ENCODE peak calls at places on chromosomes 3 and 15, in five cellular contexts. T is SW480, A is T-helper 2 cell, E is activated T-cell treated with anti-CD3 and anti-CD28 coated beads for 48 hours, Z is AML-193. F is an unnamed sample.

GRCh38 chr3:190504354-190505125 is 9.3 kb upstream of the IL1RAP start:
- DNase-seq in E (no peak), Z (peak), A (no peak), T (peak), F (no peak)

GRCh38 chr15:39075756-39076341 is 505.0 kb upstream of the THBS1 start:
- DNase-seq in E (no peak), Z (no peak), T (no peak), A (no peak), F (no peak)

GRCh38 chr15:83288381-83288801 is 3.9 kb upstream of the BNC1 start:
- DNase-seq in T (peak), Z (no peak), E (no peak), A (no peak), F (no peak)

GRCh38 chr3:161503271-161503670 is 6.7 kb downstream of the OTOL1 start:
- DNase-seq in Z (no peak), A (no peak), E (no peak), T (no peak), F (no peak)

GRCh38 chr15:77067691-77068367 is 3.1 kb downstream of the TSPAN3 start:
- DNase-seq in T (no peak), Z (no peak), A (no peak), E (no peak), F (peak)

GRCh38 chr3:157888040-157888439 is 218.2 kb downstream of the SHOX2 start:
- DNase-seq in T (no peak), A (no peak), E (no peak), Z (no peak), F (no peak)

GRCh38 chr3:13823692-13824091 is 56.2 kb downstream of the WNT7A start:
- DNase-seq in E (no peak), A (no peak), Z (no peak), T (no peak), F (no peak)

GRCh38 chr3:129822679-129823078 is 70.8 kb downstream of the TMCC1 start:
- DNase-seq in E (no peak), T (no peak), Z (peak), A (no peak), F (no peak)

GRCh38 chr15:35736150-35736549 is 190.2 kb upstream of the DPH6 start:
- DNase-seq in T (no peak), A (no peak), Z (no peak), E (no peak), F (no peak)

GRCh38 chr15:67173786-67174185 is 80.7 kb downstream of the AAGAB start:
- DNase-seq in Z (no peak), T (no peak), E (no peak), A (no peak), F (no peak)

GRCh38 chr3:71537211-71537611 is 46.3 kb downstream of the FOXP1 start:
- DNase-seq in A (no peak), T (no peak), Z (no peak), E (no peak), F (no peak)

GRCh38 chr15:85778107-85778776 is 16.5 kb downstream of the KLHL25 start:
- DNase-seq in T (no peak), E (no peak), A (no peak), Z (no peak), F (peak)

GRCh38 chr3:175695251-175695650 is 836.1 kb downstream of the NAALADL2 start:
- DNase-seq in Z (no peak), A (no peak), E (no peak), T (no peak), F (no peak)

GRCh38 chr3:191412764-191413163 is 48.2 kb upstream of the PYDC2 start:
- DNase-seq in Z (no peak), T (no peak), A (no peak), E (no peak), F (peak)

GRCh38 chr3:39937315-39937714 is 127.9 kb downstream of the MYRIP start:
- DNase-seq in Z (no peak), T (peak), E (no peak), A (no peak), F (no peak)

GRCh38 chr15:71627604-71628003 is 182.8 kb upstream of the NR2E3 start:
- DNase-seq in Z (no peak), T (no peak), E (no peak), A (no peak), F (no peak)

GRCh38 chr3:61928776-61929175 is 367.4 kb downstream of the PTPRG start:
- DNase-seq in E (no peak), T (no peak), Z (no peak), A (no peak), F (no peak)

GRCh38 chr3:24494616-24495333 is at the start of gene THRB:
- DNase-seq in E (no peak), Z (no peak), T (peak), A (peak), F (peak)

GRCh38 chr15:39283531-39283930 is 297.3 kb upstream of the THBS1 start:
- DNase-seq in E (no peak), A (no peak), T (no peak), Z (no peak), F (no peak)

GRCh38 chr3:70312336-70312735 is at the start of gene MDFIC2:
- DNase-seq in A (no peak), E (no peak), Z (no peak), T (no peak), F (no peak)

GRCh38 chr15:75229191-75230015 is 27.7 kb downstream of the C15orf39 start:
- DNase-seq in T (no peak), Z (no peak), E (no peak), A (no peak), F (no peak)

GRCh38 chr3:76063019-76063418 is 277.7 kb upstream of the ZNF717 start:
- DNase-seq in E (no peak), Z (no peak), A (no peak), T (peak), F (peak)

GRCh38 chr15:52208306-52208946 is 17.2 kb upstream of the GNB5 start:
- DNase-seq in T (peak), Z (peak), A (peak), E (peak), F (peak)

GRCh38 chr15:29822685-29823459 is 604 bp upstream of the TJP1 start:
- DNase-seq in E (no peak), T (peak), A (no peak), Z (no peak), F (no peak)

GRCh38 chr3:73681610-73682009 is 56.9 kb upstream of the PDZRN3 start:
- DNase-seq in T (no peak), E (no peak), A (no peak), Z (no peak), F (no peak)

GRCh38 chr15:49079340-49080039 is 33.2 kb upstream of the SECISBP2L start:
- DNase-seq in E (no peak), A (no peak), Z (no peak), T (no peak), F (peak)

GRCh38 chr3:116614795-116615362 is 94.7 kb upstream of the TUSC7 start:
- DNase-seq in E (no peak), A (no peak), T (peak), Z (peak), F (peak)

GRCh38 chr3:111864821-111865656 is 6.0 kb downstream of the PHLDB2 start:
- DNase-seq in T (no peak), A (no peak), E (no peak), Z (no peak), F (no peak)

GRCh38 chr3:130658666-130659065 is 88.0 kb downstream of the PIK3R4 start:
- DNase-seq in Z (no peak), E (no peak), T (no peak), A (no peak), F (no peak)

GRCh38 chr3:114827495-114827894 is 319.6 kb downstream of the ZBTB20 start:
- DNase-seq in E (no peak), Z (peak), T (peak), A (peak), F (peak)

GRCh38 chr15:76337739-76338554 is 1.4 kb downstream of the ISL2 start:
- DNase-seq in A (peak), E (peak), T (peak), Z (no peak), F (no peak)

GRCh38 chr3:53709256-53709655 is 137.0 kb downstream of the CHDH start:
- DNase-seq in Z (no peak), A (no peak), E (no peak), T (no peak), F (no peak)

GRCh38 chr3:111582114-111582461 is 13.1 kb downstream of the ZBED2 start:
- DNase-seq in E (no peak), T (peak), A (no peak), Z (no peak), F (no peak)

GRCh38 chr15:70234256-70234965 is 136.7 kb upstream of the TLE3 start:
- DNase-seq in E (no peak), A (no peak), Z (no peak), T (no peak), F (no peak)

GRCh38 chr3:13013994-13014754 is 59.1 kb downstream of the IQSEC1 start:
- DNase-seq in E (peak), A (peak), T (no peak), Z (no peak), F (no peak)

GRCh38 chr3:46693038-46693896 is at the start of gene ALS2CL:
- DNase-seq in E (peak), A (peak), T (peak), Z (no peak), F (peak)